ENCODE peak calls at places on chromosomes 2 and 18, in nine cellular contexts. One of them, this sample, is unnamed.

GRCh38 chr2:78908973-78909372 is 116.5 kb upstream of the REG3G start:
- DNase-seq in Right ventricle myocardium inferior: no peak
- DNase-seq in KBM-7: no peak
- DNase-seq in A549: no peak
- DNase-seq in heart right ventricle: no peak
- DNase-seq in activated CD4-positive, alpha-beta T cell treated with anti-CD3 and anti-CD28 coated beads for 1 hour: no peak
- DNase-seq in AG09309: no peak
- DNase-seq in sigmoid colon: no peak
- DNase-seq in kidney: no peak
- DNase-seq in this sample: no peak

GRCh38 chr18:62937065-62937464 is 221.7 kb downstream of the PHLPP1 start:
- DNase-seq in sigmoid colon: no peak
- DNase-seq in A549: peak; percentile 20
- DNase-seq in heart right ventricle: no peak
- DNase-seq in KBM-7: no peak
- DNase-seq in Right ventricle myocardium inferior: no peak
- DNase-seq in kidney: no peak
- DNase-seq in activated CD4-positive, alpha-beta T cell treated with anti-CD3 and anti-CD28 coated beads for 1 hour: no peak
- DNase-seq in AG09309: no peak
- DNase-seq in this sample: no peak

GRCh38 chr2:866009-866680 is 84.5 kb upstream of the SNTG2 start:
- DNase-seq in A549: no peak
- DNase-seq in sigmoid colon: no peak
- DNase-seq in heart right ventricle: peak; percentile 59
- DNase-seq in activated CD4-positive, alpha-beta T cell treated with anti-CD3 and anti-CD28 coated beads for 1 hour: no peak
- DNase-seq in Right ventricle myocardium inferior: no peak
- DNase-seq in KBM-7: no peak
- DNase-seq in AG09309: no peak
- DNase-seq in kidney: no peak
- DNase-seq in this sample: no peak

GRCh38 chr2:156046900-156047299 is 285.6 kb downstream of the NR4A2 start:
- DNase-seq in heart right ventricle: no peak
- DNase-seq in kidney: no peak
- DNase-seq in A549: no peak
- DNase-seq in sigmoid colon: no peak
- DNase-seq in activated CD4-positive, alpha-beta T cell treated with anti-CD3 and anti-CD28 coated beads for 1 hour: no peak
- DNase-seq in AG09309: no peak
- DNase-seq in Right ventricle myocardium inferior: no peak
- DNase-seq in KBM-7: no peak
- DNase-seq in this sample: no peak

GRCh38 chr2:216163518-216163917 is 54.4 kb downstream of the XRCC5 start:
- DNase-seq in sigmoid colon: no peak
- DNase-seq in AG09309: no peak
- DNase-seq in KBM-7: no peak
- DNase-seq in heart right ventricle: peak; percentile 38
- DNase-seq in A549: no peak
- DNase-seq in Right ventricle myocardium inferior: no peak
- DNase-seq in activated CD4-positive, alpha-beta T cell treated with anti-CD3 and anti-CD28 coated beads for 1 hour: no peak
- DNase-seq in kidney: no peak
- DNase-seq in this sample: no peak

GRCh38 chr18:26091047-26091630 is 726 bp upstream of the SS18 start:
- DNase-seq in sigmoid colon: peak; percentile 88
- DNase-seq in KBM-7: no peak
- DNase-seq in kidney: no peak
- DNase-seq in Right ventricle myocardium inferior: peak; percentile 84
- DNase-seq in activated CD4-positive, alpha-beta T cell treated with anti-CD3 and anti-CD28 coated beads for 1 hour: no peak
- DNase-seq in heart right ventricle: no peak
- DNase-seq in AG09309: peak; percentile 13
- DNase-seq in A549: peak; percentile 78
- DNase-seq in this sample: no peak

GRCh38 chr2:133213651-133214050 is 354.6 kb downstream of the NCKAP5 start:
- DNase-seq in sigmoid colon: no peak
- DNase-seq in heart right ventricle: no peak
- DNase-seq in activated CD4-positive, alpha-beta T cell treated with anti-CD3 and anti-CD28 coated beads for 1 hour: no peak
- DNase-seq in KBM-7: no peak
- DNase-seq in A549: no peak
- DNase-seq in AG09309: no peak
- DNase-seq in kidney: no peak
- DNase-seq in Right ventricle myocardium inferior: no peak
- DNase-seq in this sample: no peak

GRCh38 chr2:121524650-121525425 is 5.8 kb upstream of the RNU4ATAC start:
- DNase-seq in A549: no peak
- DNase-seq in KBM-7: no peak
- DNase-seq in kidney: no peak
- DNase-seq in heart right ventricle: no peak
- DNase-seq in Right ventricle myocardium inferior: peak; percentile 49
- DNase-seq in AG09309: no peak
- DNase-seq in sigmoid colon: no peak
- DNase-seq in activated CD4-positive, alpha-beta T cell treated with anti-CD3 and anti-CD28 coated beads for 1 hour: no peak
- DNase-seq in this sample: no peak

GRCh38 chr2:46098606-46099005 is 198.6 kb upstream of the EPAS1 start:
- DNase-seq in sigmoid colon: no peak
- DNase-seq in activated CD4-positive, alpha-beta T cell treated with anti-CD3 and anti-CD28 coated beads for 1 hour: no peak
- DNase-seq in KBM-7: no peak
- DNase-seq in heart right ventricle: no peak
- DNase-seq in kidney: no peak
- DNase-seq in A549: peak; percentile 80
- DNase-seq in Right ventricle myocardium inferior: no peak
- DNase-seq in AG09309: no peak
- DNase-seq in this sample: no peak

GRCh38 chr2:64144057-64145013 is at the start of gene PELI1:
- DNase-seq in Right ventricle myocardium inferior: peak; percentile 96
- DNase-seq in AG09309: peak; percentile 63
- DNase-seq in KBM-7: peak; percentile 97
- DNase-seq in activated CD4-positive, alpha-beta T cell treated with anti-CD3 and anti-CD28 coated beads for 1 hour: peak; percentile 85
- DNase-seq in sigmoid colon: peak; percentile 98
- DNase-seq in A549: peak; percentile 99
- DNase-seq in heart right ventricle: peak; percentile 96
- DNase-seq in kidney: peak; percentile 99
- DNase-seq in this sample: peak; percentile 98

GRCh38 chr2:6412533-6413085 is 453.1 kb downstream of the CMPK2 start:
- DNase-seq in sigmoid colon: no peak
- DNase-seq in Right ventricle myocardium inferior: no peak
- DNase-seq in heart right ventricle: no peak
- DNase-seq in kidney: no peak
- DNase-seq in KBM-7: no peak
- DNase-seq in activated CD4-positive, alpha-beta T cell treated with anti-CD3 and anti-CD28 coated beads for 1 hour: no peak
- DNase-seq in A549: no peak
- DNase-seq in AG09309: no peak
- DNase-seq in this sample: no peak

GRCh38 chr18:64110692-64111480 is 38.0 kb downstream of the LINC00305 start:
- DNase-seq in heart right ventricle: no peak
- DNase-seq in A549: no peak
- DNase-seq in Right ventricle myocardium inferior: no peak
- DNase-seq in sigmoid colon: no peak
- DNase-seq in kidney: no peak
- DNase-seq in AG09309: no peak
- DNase-seq in activated CD4-positive, alpha-beta T cell treated with anti-CD3 and anti-CD28 coated beads for 1 hour: no peak
- DNase-seq in KBM-7: no peak
- DNase-seq in this sample: no peak

GRCh38 chr2:48849770-48850169 is 94.2 kb upstream of the LHCGR start:
- DNase-seq in KBM-7: no peak
- DNase-seq in activated CD4-positive, alpha-beta T cell treated with anti-CD3 and anti-CD28 coated beads for 1 hour: no peak
- DNase-seq in kidney: no peak
- DNase-seq in AG09309: no peak
- DNase-seq in A549: peak; percentile 4
- DNase-seq in heart right ventricle: no peak
- DNase-seq in Right ventricle myocardium inferior: no peak
- DNase-seq in sigmoid colon: no peak
- DNase-seq in this sample: no peak

GRCh38 chr2:101063753-101064502 is 61.8 kb downstream of the RPL31 start:
- DNase-seq in heart right ventricle: no peak
- DNase-seq in AG09309: peak; percentile 28
- DNase-seq in activated CD4-positive, alpha-beta T cell treated with anti-CD3 and anti-CD28 coated beads for 1 hour: no peak
- DNase-seq in KBM-7: no peak
- DNase-seq in A549: peak; percentile 49
- DNase-seq in Right ventricle myocardium inferior: no peak
- DNase-seq in kidney: no peak
- DNase-seq in sigmoid colon: no peak
- DNase-seq in this sample: no peak

GRCh38 chr2:128091691-128092050 is 671 bp downstream of the UGGT1 start:
- DNase-seq in sigmoid colon: no peak
- DNase-seq in A549: no peak
- DNase-seq in Right ventricle myocardium inferior: no peak
- DNase-seq in AG09309: no peak
- DNase-seq in kidney: no peak
- DNase-seq in heart right ventricle: no peak
- DNase-seq in activated CD4-positive, alpha-beta T cell treated with anti-CD3 and anti-CD28 coated beads for 1 hour: no peak
- DNase-seq in KBM-7: peak; percentile 61
- DNase-seq in this sample: no peak

GRCh38 chr2:86706220-86706619 is 13.9 kb upstream of the RMND5A start:
- DNase-seq in Right ventricle myocardium inferior: no peak
- DNase-seq in KBM-7: no peak
- DNase-seq in A549: no peak
- DNase-seq in sigmoid colon: no peak
- DNase-seq in AG09309: no peak
- DNase-seq in activated CD4-positive, alpha-beta T cell treated with anti-CD3 and anti-CD28 coated beads for 1 hour: no peak
- DNase-seq in heart right ventricle: no peak
- DNase-seq in kidney: no peak
- DNase-seq in this sample: no peak

GRCh38 chr2:16682431-16683130 is 16.9 kb upstream of the CYRIA start:
- DNase-seq in KBM-7: no peak
- DNase-seq in heart right ventricle: peak; percentile 31
- DNase-seq in kidney: no peak
- DNase-seq in AG09309: no peak
- DNase-seq in sigmoid colon: no peak
- DNase-seq in A549: no peak
- DNase-seq in Right ventricle myocardium inferior: peak; percentile 45
- DNase-seq in activated CD4-positive, alpha-beta T cell treated with anti-CD3 and anti-CD28 coated beads for 1 hour: no peak
- DNase-seq in this sample: no peak

GRCh38 chr2:164066095-164066494 is 330.3 kb upstream of the FIGN start:
- DNase-seq in KBM-7: no peak
- DNase-seq in A549: no peak
- DNase-seq in Right ventricle myocardium inferior: no peak
- DNase-seq in AG09309: no peak
- DNase-seq in kidney: no peak
- DNase-seq in sigmoid colon: no peak
- DNase-seq in heart right ventricle: no peak
- DNase-seq in activated CD4-positive, alpha-beta T cell treated with anti-CD3 and anti-CD28 coated beads for 1 hour: no peak
- DNase-seq in this sample: no peak

GRCh38 chr2:170147576-170147975 is 30.4 kb upstream of the MYO3B start:
- DNase-seq in AG09309: no peak
- DNase-seq in heart right ventricle: no peak
- DNase-seq in KBM-7: no peak
- DNase-seq in kidney: no peak
- DNase-seq in activated CD4-positive, alpha-beta T cell treated with anti-CD3 and anti-CD28 coated beads for 1 hour: no peak
- DNase-seq in sigmoid colon: no peak
- DNase-seq in Right ventricle myocardium inferior: no peak
- DNase-seq in A549: no peak
- DNase-seq in this sample: no peak